ENCODE peak calls at places on chromosomes 11 and 22, in eight cellular contexts. D is kidney glomerular epithelial cell; C is GM10248; H is HFF-Myc; Y is iPS DF 19.7; K is hippocampal formation; X is effector CD4-positive, alpha-beta T cell; G is GM23248. M is an unnamed sample.
A peak's percentile ranks its signal among the peaks of the same experiment; 100 is the strongest.

GRCh38 chr11:77510095-77510494 is 36.2 kb upstream of the PAK1 start:
- DNase-seq in D (no peak), H (no peak), X (no peak), Y (no peak), C (no peak), G (no peak), K (no peak), M (no peak)

GRCh38 chr22:17334054-17334453 is 35.2 kb upstream of the CECR2 start:
- DNase-seq in K (no peak), Y (no peak), G (no peak), X (no peak), C (no peak), D (no peak), H (no peak), M (no peak)

GRCh38 chr22:45319319-45319675 is 9.6 kb downstream of the FAM118A start:
- DNase-seq in D (no peak), K (no peak), G (peak; percentile 51), C (no peak), X (peak; percentile 25), H (no peak), Y (no peak), M (no peak)

GRCh38 chr11:1485504-1485885 is 1.1 kb downstream of the MOB2 start:
- DNase-seq in Y (no peak), C (no peak), K (no peak), G (no peak), H (no peak), X (no peak), D (no peak), M (no peak)

GRCh38 chr11:19846654-19847330 is 134.2 kb downstream of the NAV2 start:
- DNase-seq in C (no peak), H (no peak), X (no peak), G (peak; percentile 18), Y (no peak), D (no peak), K (no peak), M (no peak)

GRCh38 chr22:27745154-27745553 is 56.4 kb downstream of the MN1 start:
- DNase-seq in H (no peak), K (no peak), Y (no peak), D (no peak), G (no peak), C (no peak), X (no peak), M (no peak)

GRCh38 chr11:103862827-103863213 is 173.6 kb upstream of the DDI1 start:
- DNase-seq in K (no peak), D (no peak), X (no peak), H (no peak), G (no peak), Y (peak; percentile 15), C (no peak), M (no peak)

GRCh38 chr11:30710216-30710615 is 124.1 kb upstream of the MPPED2 start:
- DNase-seq in G (no peak), D (peak; percentile 12), X (no peak), Y (no peak), C (no peak), H (no peak), K (no peak), M (no peak)

GRCh38 chr11:92852946-92853345 is 116.5 kb upstream of the MTNR1B start:
- DNase-seq in D (peak; percentile 17), G (peak; percentile 27), K (no peak), C (no peak), Y (no peak), H (no peak), X (no peak), M (no peak)

GRCh38 chr11:69637956-69638871 is 2.7 kb upstream of the CCND1 start:
- DNase-seq in H (no peak), C (no peak), G (peak; percentile 87), K (no peak), Y (peak; percentile 88), X (no peak), D (no peak), M (no peak)

GRCh38 chr11:65400295-65401072 is 14.0 kb downstream of the FRMD8 start:
- DNase-seq in D (no peak), G (no peak), X (no peak), Y (no peak), H (no peak), C (no peak), K (no peak), M (no peak)

GRCh38 chr11:58917159-58917765 is 22.0 kb upstream of the GLYATL1 start:
- DNase-seq in D (no peak), H (no peak), G (no peak), X (no peak), K (no peak), Y (no peak), C (no peak), M (no peak)

GRCh38 chr11:13329670-13330401 is 52.2 kb downstream of the BMAL1 start:
- DNase-seq in Y (no peak), D (peak; percentile 36), G (peak; percentile 64), C (no peak), K (no peak), X (no peak), H (no peak), M (no peak)

GRCh38 chr11:123264431-123264780 is 69.4 kb upstream of the CLMP start:
- DNase-seq in K (no peak), C (no peak), Y (no peak), D (no peak), X (no peak), H (no peak), G (no peak), M (no peak)

GRCh38 chr11:73399159-73400090 is 23.2 kb downstream of the RELT start:
- DNase-seq in D (no peak), H (no peak), K (no peak), Y (no peak), X (no peak), C (no peak), G (peak; percentile 43), M (no peak)

GRCh38 chr11:73760066-73760679 is 701 bp downstream of the RAB6A start:
- DNase-seq in C (peak; percentile 41), H (no peak), X (no peak), D (no peak), K (peak; percentile 12), G (peak; percentile 71), Y (no peak), M (no peak)

GRCh38 chr11:85170184-85170583 is 457.0 kb downstream of the DLG2 start:
- DNase-seq in G (peak; percentile 50), K (no peak), D (peak; percentile 62), X (no peak), Y (peak; percentile 23), C (no peak), H (no peak), M (no peak)

GRCh38 chr22:24099661-24100060 is 81.6 kb upstream of the SUSD2 start:
- DNase-seq in D (no peak), Y (no peak), G (no peak), X (no peak), H (no peak), C (no peak), K (no peak), M (no peak)

GRCh38 chr11:73268671-73269271 is 3.4 kb upstream of the P2RY6 start:
- DNase-seq in C (no peak), Y (no peak), G (no peak), X (no peak), H (no peak), K (no peak), D (no peak), M (no peak)

GRCh38 chr11:125886997-125887372 is 483 bp upstream of the HYLS1 start:
- DNase-seq in H (no peak), D (peak; percentile 12), G (peak; percentile 72), K (no peak), X (peak; percentile 33), C (peak; percentile 27), Y (no peak), M (no peak)

GRCh38 chr11:20949585-20949984 is 280.2 kb downstream of the NELL1 start:
- DNase-seq in C (no peak), G (no peak), K (no peak), X (no peak), H (no peak), D (no peak), Y (no peak), M (no peak)

GRCh38 chr11:81497202-81497804 is 1236.4 kb downstream of the FAM181B start:
- DNase-seq in C (peak; percentile 31), X (no peak), D (peak; percentile 46), H (peak; percentile 0), K (peak; percentile 35), G (peak; percentile 49), Y (peak; percentile 20), M (no peak)

GRCh38 chr11:121476379-121477032 is 23.7 kb upstream of the SORL1-AS1 start:
- DNase-seq in K (no peak), X (no peak), G (no peak), D (no peak), H (no peak), C (no peak), Y (no peak), M (no peak)

GRCh38 chr22:19811811-19812771 is 42.6 kb downstream of the GNB1L start:
- DNase-seq in H (no peak), G (no peak), K (no peak), C (no peak), D (no peak), Y (no peak), X (no peak), M (no peak)

GRCh38 chr11:12675951-12676711 is 1.9 kb downstream of the TEAD1 start:
- DNase-seq in G (peak; percentile 50), H (no peak), Y (no peak), D (no peak), C (no peak), X (no peak), K (no peak), M (no peak)

GRCh38 chr11:111733655-111734088 is 32.5 kb downstream of the PPP2R1B start:
- DNase-seq in D (no peak), Y (no peak), K (no peak), G (peak; percentile 48), X (no peak), C (no peak), H (no peak), M (no peak)

GRCh38 chr11:2348986-2349385 is 28.1 kb upstream of the CD81 start:
- DNase-seq in X (no peak), H (peak; percentile 37), G (peak; percentile 35), K (no peak), Y (no peak), D (no peak), C (no peak), M (no peak)

GRCh38 chr11:2802389-2803185 is 83.0 kb downstream of the CDKN1C start:
- DNase-seq in K (no peak), X (peak; percentile 0), C (no peak), D (no peak), G (no peak), Y (no peak), H (no peak), M (no peak)

GRCh38 chr11:61024938-61025818 is 53.7 kb downstream of the CD6 start:
- DNase-seq in H (no peak), C (no peak), X (no peak), D (no peak), K (no peak), Y (no peak), G (no peak), M (no peak)

GRCh38 chr11:95695181-95695580 is 94.4 kb downstream of the FAM76B start:
- DNase-seq in X (no peak), C (no peak), H (no peak), D (no peak), Y (no peak), K (no peak), G (no peak), M (no peak)